ENCODE peak calls at places on chromosome 15, in seven cellular contexts. W is left cardiac atrium; H is glutamatergic neuron; S is foreskin melanocyte; O is anterior cingulate cortex; D is naive thymus-derived CD4-positive, alpha-beta T cell; X is T-helper 2 cell. K is an unnamed sample.

GRCh38 chr15:84826369-84826823 is 9.2 kb downstream of the ALPK3 start:
- DNase-seq in W (no peak), H (no peak), O (no peak), X (no peak), S (no peak), D (no peak), K (no peak)

GRCh38 chr15:101250931-101251829 is 668 bp downstream of the CHSY1 start:
- DNase-seq in O (no peak), W (peak; percentile 55), X (peak; percentile 14), D (no peak), S (no peak), H (peak; percentile 80), K (no peak)

GRCh38 chr15:69843927-69844326 is 253.8 kb downstream of the TLE3 start:
- DNase-seq in O (no peak), D (no peak), X (no peak), H (no peak), W (peak; percentile 72), S (no peak), K (no peak)

GRCh38 chr15:97177135-97177704 is 783.3 kb upstream of the ARRDC4 start:
- DNase-seq in S (no peak), X (no peak), D (no peak), O (no peak), H (peak; percentile 27), W (no peak), K (no peak)

GRCh38 chr15:66803182-66803729 is 101.2 kb downstream of the SMAD6 start:
- DNase-seq in W (peak; percentile 94), O (no peak), S (peak; percentile 86), X (no peak), D (no peak), H (no peak), K (peak; percentile 95)

GRCh38 chr15:70171224-70171886 is 73.6 kb upstream of the TLE3 start:
- DNase-seq in H (no peak), W (no peak), O (no peak), S (no peak), X (no peak), D (no peak), K (no peak)

GRCh38 chr15:63114465-63114864 is 7.2 kb upstream of the LACTB start:
- DNase-seq in H (no peak), S (no peak), W (no peak), O (no peak), X (no peak), D (no peak), K (no peak)

GRCh38 chr15:54559405-54560064 is 581.3 kb downstream of the UNC13C start:
- DNase-seq in O (no peak), W (peak; percentile 24), X (no peak), S (no peak), H (no peak), D (no peak), K (no peak)

GRCh38 chr15:33215941-33216872 is 21.7 kb upstream of the FMN1 start:
- DNase-seq in H (no peak), O (no peak), D (no peak), S (no peak), W (no peak), X (no peak), K (no peak)

GRCh38 chr15:96285306-96285705 is 45.2 kb upstream of the NR2F2 start:
- DNase-seq in O (no peak), X (no peak), D (no peak), S (peak; percentile 76), W (peak; percentile 29), H (no peak), K (no peak)

GRCh38 chr15:46685681-46686080 is 1031.6 kb upstream of the SEMA6D start:
- DNase-seq in D (no peak), S (no peak), H (no peak), W (no peak), O (no peak), X (no peak), K (no peak)

GRCh38 chr15:56244237-56244810 is 645 bp upstream of the RFX7 start:
- DNase-seq in D (peak; percentile 4), O (peak; percentile 60), X (peak; percentile 7), W (peak; percentile 27), S (peak; percentile 70), H (peak; percentile 45), K (no peak)

GRCh38 chr15:36108539-36108938 is 470.9 kb upstream of the CDIN1 start:
- DNase-seq in S (no peak), D (no peak), X (no peak), W (no peak), O (no peak), H (peak; percentile 70), K (no peak)

GRCh38 chr15:76336254-76337046 is at the start of gene ISL2:
- DNase-seq in H (peak; percentile 98), D (no peak), O (peak; percentile 56), W (peak; percentile 67), S (no peak), X (peak; percentile 43), K (peak; percentile 37)

GRCh38 chr15:26772588-26773484 is at the start of gene GABRB3:
- DNase-seq in O (peak; percentile 48), H (peak; percentile 95), S (no peak), W (peak; percentile 69), D (no peak), X (no peak), K (no peak)

GRCh38 chr15:74620636-74621545 is 5.3 kb downstream of the CLK3 start:
- DNase-seq in X (peak; percentile 65), D (peak; percentile 72), H (peak; percentile 73), O (peak; percentile 73), W (peak; percentile 56), S (peak; percentile 61), K (no peak)

GRCh38 chr15:77862651-77863104 is 214.8 kb downstream of the TBC1D2B start:
- DNase-seq in O (no peak), X (no peak), D (no peak), H (no peak), W (no peak), S (no peak), K (no peak)

GRCh38 chr15:40052604-40053003 is 13.6 kb upstream of the SRP14 start:
- DNase-seq in D (no peak), W (no peak), X (no peak), S (no peak), O (no peak), H (no peak), K (no peak)

GRCh38 chr15:70140543-70141375 is 43.0 kb upstream of the TLE3 start:
- DNase-seq in S (no peak), O (no peak), X (peak; percentile 33), H (no peak), D (no peak), W (no peak), K (no peak)

GRCh38 chr15:63970723-63971426 is 75.4 kb downstream of the DAPK2 start:
- DNase-seq in W (no peak), O (no peak), D (peak; percentile 3), S (no peak), H (no peak), X (no peak), K (no peak)

GRCh38 chr15:38128389-38128788 is 124.2 kb upstream of the SPRED1 start:
- DNase-seq in W (no peak), O (no peak), H (no peak), D (no peak), S (peak; percentile 23), X (no peak), K (no peak)